ENCODE peak calls at places on chromosomes 12 and 14, in eight cellular contexts. J is tibial artery, Q is fibroblast of lung, V is colonic mucosa, E is mucosa of descending colon, C is stomach, Y is MM.1S, B is OCI-LY7. O is an unnamed sample.
A peak's percentile ranks its signal among the peaks of the same experiment; 100 is the strongest.

GRCh38 chr12:3680919-3681594 is 71.9 kb downstream of the CRACR2A start:
- DNase-seq in J (no peak), Q (no peak), V (peak; percentile 66), E (peak; percentile 72), C (peak; percentile 64), Y (no peak), B (no peak), O (no peak)

GRCh38 chr12:6312529-6313325 is 2.2 kb downstream of the PLEKHG6 start:
- DNase-seq in J (no peak), Q (no peak), V (peak; percentile 92), E (peak; percentile 92), C (peak; percentile 84), Y (peak; percentile 29), B (no peak), O (no peak)

GRCh38 chr14:88036422-88036821 is 31.5 kb downstream of the GPR65 start:
- DNase-seq in J (no peak), Q (no peak), V (no peak), E (no peak), C (no peak), Y (no peak), B (no peak), O (no peak)

GRCh38 chr12:2413999-2414792 is 361.4 kb downstream of the CACNA1C start:
- DNase-seq in J (no peak), Q (no peak), V (no peak), E (no peak), C (no peak), Y (no peak), B (no peak), O (no peak)

GRCh38 chr12:10211101-10211974 is 1.3 kb upstream of the GABARAPL1 start:
- DNase-seq in J (peak; percentile 70), Q (peak; percentile 15), V (no peak), E (peak; percentile 22), C (no peak), Y (no peak), B (no peak), O (no peak)

GRCh38 chr12:51189790-51190355 is 16.9 kb upstream of the TFCP2 start:
- DNase-seq in J (no peak), Q (no peak), V (no peak), E (no peak), C (no peak), Y (no peak), B (peak; percentile 37), O (no peak)

GRCh38 chr14:54568821-54569591 is 2.1 kb downstream of the SAMD4A start:
- DNase-seq in J (peak; percentile 75), Q (peak; percentile 45), V (peak; percentile 22), E (peak; percentile 25), C (no peak), Y (no peak), B (no peak), O (no peak)

GRCh38 chr14:104307627-104308401 is 169.4 kb downstream of the KIF26A start:
- DNase-seq in J (peak; percentile 55), Q (no peak), V (no peak), E (no peak), C (no peak), Y (no peak), B (no peak), O (no peak)

GRCh38 chr14:93729993-93730392 is 58.3 kb downstream of the PRIMA1 start:
- DNase-seq in J (no peak), Q (no peak), V (no peak), E (no peak), C (no peak), Y (no peak), B (no peak), O (no peak)

GRCh38 chr12:81953541-81953940 is 194.4 kb upstream of the PPFIA2 start:
- DNase-seq in J (no peak), Q (peak; percentile 17), V (no peak), E (no peak), C (no peak), Y (no peak), B (no peak), O (no peak)

GRCh38 chr12:95730457-95730856 is 60.1 kb downstream of the NTN4 start:
- DNase-seq in J (no peak), Q (no peak), V (no peak), E (no peak), C (no peak), Y (no peak), B (no peak), O (no peak)

GRCh38 chr12:26292596-26292995 is 97.2 kb downstream of the SSPN start:
- DNase-seq in J (no peak), Q (no peak), V (no peak), E (no peak), C (no peak), Y (no peak), B (no peak), O (no peak)

GRCh38 chr12:3316776-3317480 is 174.1 kb upstream of the PRMT8 start:
- DNase-seq in J (no peak), Q (no peak), V (no peak), E (no peak), C (no peak), Y (no peak), B (no peak), O (no peak)

GRCh38 chr12:64387201-64387816 is 3.2 kb downstream of the C12orf56 start:
- DNase-seq in J (no peak), Q (no peak), V (no peak), E (no peak), C (no peak), Y (no peak), B (no peak), O (no peak)

GRCh38 chr14:21229821-21230220 is 39.4 kb downstream of the HNRNPC start:
- DNase-seq in J (no peak), Q (no peak), V (no peak), E (no peak), C (no peak), Y (no peak), B (no peak), O (no peak)

GRCh38 chr12:124044809-124045321 is 71.8 kb downstream of the ZNF664 start:
- DNase-seq in J (no peak), Q (no peak), V (no peak), E (no peak), C (no peak), Y (no peak), B (no peak), O (no peak)

GRCh38 chr12:23887055-23887835 is 62.2 kb downstream of the SOX5 start:
- DNase-seq in J (no peak), Q (peak; percentile 65), V (no peak), E (no peak), C (no peak), Y (no peak), B (no peak), O (no peak)

GRCh38 chr12:32522322-32523221 is 123.2 kb downstream of the FGD4 start:
- DNase-seq in J (no peak), Q (peak; percentile 26), V (no peak), E (no peak), C (no peak), Y (peak; percentile 61), B (peak; percentile 75), O (no peak)

GRCh38 chr14:80629606-80630005 is 311.9 kb downstream of the CEP128 start:
- DNase-seq in J (no peak), Q (peak; percentile 36), V (no peak), E (no peak), C (no peak), Y (no peak), B (no peak), O (no peak)

GRCh38 chr14:92315050-92315785 is 7.7 kb upstream of the SLC24A4 start:
- DNase-seq in J (no peak), Q (no peak), V (no peak), E (no peak), C (no peak), Y (no peak), B (no peak), O (no peak)

GRCh38 chr12:119695034-119695433 is 27.1 kb downstream of the PRKAB1 start:
- DNase-seq in J (peak; percentile 7), Q (no peak), V (no peak), E (no peak), C (no peak), Y (no peak), B (peak; percentile 23), O (no peak)

DNA sequence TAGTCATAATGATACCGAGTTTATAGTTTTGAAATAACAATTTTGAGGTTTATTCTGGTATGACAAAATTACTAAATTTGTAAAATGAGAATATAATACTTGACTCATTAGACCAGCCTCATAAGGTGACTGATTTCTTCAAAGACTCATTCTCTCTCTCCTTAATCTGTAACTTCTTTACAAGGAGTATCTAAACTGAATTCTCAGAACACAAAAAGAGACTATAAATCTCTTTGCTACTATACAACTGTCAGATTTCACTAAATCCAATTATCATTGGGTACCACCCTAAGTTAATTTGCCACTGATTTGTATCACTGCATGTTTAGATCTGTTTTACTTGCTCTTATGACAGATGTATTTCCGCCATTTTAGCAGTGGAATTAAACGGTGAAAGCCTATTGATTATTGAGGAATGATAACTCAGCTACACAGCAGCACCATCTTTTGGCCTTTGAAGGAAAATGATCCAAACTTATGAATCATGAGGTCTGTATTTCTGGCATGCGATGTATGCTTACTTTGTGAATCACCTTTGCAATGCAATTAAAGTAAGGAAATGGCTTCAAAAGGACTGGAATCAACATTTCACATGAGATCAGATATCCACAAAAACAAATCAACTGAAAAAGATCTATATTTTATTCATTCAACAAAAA is 161.2 kb downstream of the RERGL start:
- DNase-seq in J (no peak), Q (peak; percentile 84), V (no peak), E (no peak), C (no peak), Y (no peak), B (no peak), O (no peak)
- TF ChIP-seq CTCF in J (no peak), Q (no peak), V (no peak), E (no peak), C (no peak), Y (peak; percentile 6), B (no peak), O (no peak)

GRCh38 chr12:47813491-47814196 is 6.1 kb downstream of the HDAC7 start:
- DNase-seq in J (no peak), Q (no peak), V (no peak), E (peak; percentile 30), C (no peak), Y (peak; percentile 88), B (peak; percentile 89), O (no peak)
- H3K4me1 ChIP-seq in J (peaks cover 99% of the 10 kb centered on the region), Q (peaks cover 73% of the 10 kb centered on the region), V (peaks cover 13% of the 10 kb centered on the region), E (peaks cover 56% of the 10 kb centered on the region), C (peaks cover 100% of the 10 kb centered on the region), Y (peaks cover 82% of the 10 kb centered on the region), B (peaks cover 98% of the 10 kb centered on the region), O (peaks cover 95% of the 10 kb centered on the region)

DNA sequence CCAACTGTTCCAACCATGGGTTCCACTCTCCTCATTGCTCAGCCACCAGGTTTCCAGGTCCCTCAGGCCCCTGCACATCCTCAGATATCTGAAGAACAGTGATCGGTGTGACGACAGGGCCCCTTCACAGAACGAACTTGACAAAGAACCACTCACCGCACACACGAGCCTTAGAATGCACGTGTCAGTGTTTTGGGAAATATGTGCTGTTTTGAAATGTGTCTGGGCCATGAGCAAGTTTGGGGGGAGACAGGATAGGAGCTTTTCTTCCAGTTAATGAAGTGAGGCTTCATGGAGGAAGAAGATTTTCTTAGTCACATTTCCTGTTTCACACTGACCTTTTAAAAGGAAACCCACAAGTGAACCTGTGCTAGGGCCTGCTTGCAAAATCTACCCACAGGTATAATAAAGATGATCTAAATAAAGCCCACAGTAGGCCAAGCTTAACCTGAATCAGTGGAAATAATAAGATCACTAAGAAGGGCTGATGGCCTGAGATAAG is 58.6 kb downstream of the ZFP36L1 start:
- DNase-seq in J (no peak), Q (peak; percentile 33), V (no peak), E (no peak), C (no peak), Y (peak; percentile 49), B (peak; percentile 56), O (peak; percentile 53)
- H3K4me3 ChIP-seq in J (no peak overlapping the region), Q (no peak overlapping the region), V (no peak overlapping the region), E (no peak overlapping the region), C (no peak overlapping the region), Y (no peak overlapping the region), B (peak overlapping the region; percentile 6), O (no peak overlapping the region)

GRCh38 chr14:95237121-95237876 is 80.0 kb upstream of the DICER1 start:
- DNase-seq in J (no peak), Q (no peak), V (peak; percentile 67), E (peak; percentile 56), C (no peak), Y (no peak), B (no peak), O (no peak)
- TF ChIP-seq CTCF in J (no peak), Q (no peak), V (no peak), E (no peak), C (no peak), Y (no peak), B (no peak), O (no peak)

O was measured in CD8-positive, alpha-beta T cell.